ENCODE peak calls at places on chromosomes 11 and 22, in eight cellular contexts. P is right atrium auricular region; T is effector memory CD4-positive, alpha-beta T cell; M is H9; X is tibial artery; L is SK-N-SH; Y is WERI-Rb-1; U is uterus. D is an unnamed sample.

GRCh38 chr11:76560219-76560618 is 110.3 kb downstream of the LRRC32 start:
- DNase-seq in T (no peak), U (no peak), X (no peak), L (no peak), P (no peak), Y (no peak), M (no peak), D (no peak)

GRCh38 chr11:97850726-97851125 is 1170.0 kb upstream of the CNTN5 start:
- DNase-seq in X (no peak), P (no peak), L (no peak), M (no peak), Y (no peak), T (no peak), U (no peak), D (no peak)

GRCh38 chr11:75024764-75025211 is 36.1 kb downstream of the NEU3 start:
- DNase-seq in P (no peak), U (no peak), T (no peak), M (no peak), Y (no peak), L (peak; percentile 33), X (no peak), D (no peak)

GRCh38 chr11:73426184-73426845 is 50.1 kb downstream of the RELT start:
- DNase-seq in L (no peak), P (no peak), T (no peak), X (no peak), Y (no peak), M (no peak), U (no peak), D (no peak)

GRCh38 chr11:118870396-118871343 is 13.0 kb upstream of the CXCR5 start:
- DNase-seq in Y (no peak), U (peak; percentile 65), P (no peak), T (no peak), M (no peak), X (peak; percentile 71), L (peak; percentile 14), D (peak; percentile 41)

GRCh38 chr11:61297741-61298140 is 2.6 kb upstream of the VWCE start:
- DNase-seq in L (no peak), T (no peak), U (peak; percentile 60), M (no peak), X (peak; percentile 52), Y (no peak), P (peak; percentile 69), D (no peak)

GRCh38 chr11:41382927-41383326 is 76.5 kb downstream of the LRRC4C start:
- DNase-seq in X (no peak), P (no peak), T (no peak), Y (no peak), U (no peak), M (no peak), L (no peak), D (no peak)

GRCh38 chr11:65279713-65280459 is 18.1 kb downstream of the POLA2 start:
- DNase-seq in M (no peak), P (peak; percentile 80), X (no peak), U (peak; percentile 62), Y (no peak), L (no peak), T (peak; percentile 34), D (no peak)

GRCh38 chr11:125381499-125381898 is 114.6 kb downstream of the FEZ1 start:
- DNase-seq in L (no peak), X (no peak), Y (no peak), U (no peak), P (no peak), M (no peak), T (no peak), D (peak; percentile 30)

GRCh38 chr11:125380756-125381445 is 115.2 kb downstream of the FEZ1 start:
- DNase-seq in M (no peak), U (no peak), T (no peak), Y (no peak), P (no peak), X (no peak), L (no peak), D (no peak)

GRCh38 chr11:125378083-125378482 is 118.0 kb downstream of the FEZ1 start:
- DNase-seq in M (no peak), Y (no peak), T (no peak), P (no peak), X (no peak), L (no peak), U (no peak), D (no peak)

GRCh38 chr11:125378596-125378995 is 117.5 kb downstream of the FEZ1 start:
- DNase-seq in U (no peak), M (no peak), P (no peak), X (no peak), Y (no peak), L (no peak), T (no peak), D (no peak)

DNA sequence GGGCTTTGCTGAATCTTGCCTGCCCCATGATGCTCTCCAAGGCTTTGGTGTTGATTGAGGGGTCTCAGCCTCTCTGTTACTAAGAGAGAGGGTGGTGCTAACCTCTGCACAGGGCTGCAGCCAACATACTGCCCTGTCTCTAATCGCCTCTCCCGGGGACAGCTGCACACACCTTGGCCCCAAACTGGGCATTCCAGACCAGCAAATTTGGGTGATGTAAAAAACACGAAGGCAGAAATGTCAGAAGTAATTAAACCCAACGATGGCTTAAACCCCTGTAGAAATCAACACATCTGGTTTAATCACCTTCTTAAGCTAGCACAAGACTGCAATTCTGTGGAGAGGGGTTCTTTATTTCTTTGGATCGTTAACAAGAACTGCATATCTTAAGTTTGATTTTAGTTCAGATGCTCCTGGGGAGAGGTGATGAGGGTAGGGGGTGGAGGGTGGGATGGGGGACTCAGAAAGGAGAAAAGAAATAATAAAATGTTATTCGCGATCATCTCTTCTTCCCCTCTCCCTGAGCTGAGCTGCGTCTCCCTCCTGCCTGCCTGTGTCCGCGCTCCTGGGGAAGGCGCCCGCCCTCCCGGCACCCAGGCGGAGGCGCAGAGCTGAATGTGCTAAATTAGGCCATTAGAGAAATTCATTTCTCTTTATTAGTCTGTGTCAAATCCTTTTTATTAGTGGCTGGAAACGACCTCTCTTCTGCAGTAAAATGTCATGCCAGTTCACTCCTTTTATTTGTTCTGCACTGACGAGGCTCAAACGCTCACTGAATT is 116.3 kb downstream of the FEZ1 start:
- DNase-seq in M (no peak), U (no peak), P (no peak), Y (no peak), T (no peak), L (no peak), X (no peak), D (peak; percentile 30)
- H3K27ac ChIP-seq in M (no peak overlapping the region), U (no peak overlapping the region), P (no peak overlapping the region), Y (no peak overlapping the region), T (no peak overlapping the region), L (no peak overlapping the region), X (no peak overlapping the region), D (peak overlapping the region; percentile 65)

DNA sequence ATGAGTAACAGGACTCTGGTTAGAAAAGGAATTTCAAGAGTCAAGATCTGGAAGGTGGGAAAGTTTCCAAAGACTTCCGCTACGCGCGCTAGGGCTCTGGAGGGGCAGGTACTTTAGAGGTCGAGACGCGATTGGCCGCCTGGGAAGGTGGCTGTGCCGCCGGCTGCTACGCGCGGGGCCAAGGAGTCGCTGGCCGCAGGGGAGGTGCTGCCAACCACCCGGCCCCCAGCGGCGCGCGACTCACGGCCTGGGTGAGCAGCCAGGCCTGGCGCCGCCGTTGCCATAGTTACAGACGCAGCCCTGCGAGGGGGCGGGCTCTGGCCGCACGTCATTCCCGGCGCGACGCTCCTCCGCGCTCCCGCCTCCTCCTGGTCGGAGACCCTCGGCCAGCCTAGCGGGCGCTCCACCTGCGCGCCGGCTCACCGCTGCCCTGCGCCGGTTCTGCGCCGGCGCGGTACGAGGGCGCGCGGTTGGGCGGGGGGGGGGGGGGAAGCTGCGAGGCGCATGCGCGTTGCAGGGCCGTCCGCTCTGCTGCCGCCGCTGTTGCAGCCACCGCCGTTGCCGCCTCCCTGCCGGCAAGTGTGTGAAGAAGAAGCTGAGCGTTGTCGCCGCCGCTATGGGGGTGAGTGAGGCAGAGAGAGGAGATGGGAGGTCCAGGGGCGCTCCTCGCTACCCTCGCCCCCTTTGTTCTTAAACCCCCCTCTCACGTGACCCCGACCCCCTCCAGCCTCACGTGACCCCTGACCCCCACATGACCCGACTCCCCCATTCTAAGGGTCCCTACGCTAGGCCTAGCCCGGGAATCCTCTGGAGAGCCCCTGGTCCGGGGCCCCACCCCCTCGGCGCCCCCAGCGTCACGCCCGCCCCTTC is at the start of gene NAA40:
- DNase-seq in P (peak; percentile 86), X (peak; percentile 84), T (peak; percentile 87), M (peak; percentile 97), L (peak; percentile 99), U (peak; percentile 86), Y (peak; percentile 97), D (peak; percentile 80)
- H3K27ac ChIP-seq in P (peak within 1 kb of the TSS; percentile 88), X (peak within 1 kb of the TSS; percentile 67), T (peak within 1 kb of the TSS; percentile 60), M (peak within 1 kb of the TSS; percentile 36), L (peak within 1 kb of the TSS; percentile 82), U (peak within 1 kb of the TSS; percentile 60), Y (peak within 1 kb of the TSS; percentile 95), D (peak within 1 kb of the TSS; percentile 73)

GRCh38 chr22:42699953-42700352 is 20.7 kb downstream of the A4GALT start:
- DNase-seq in M (no peak), Y (no peak), L (no peak), T (no peak), U (no peak), X (no peak), P (no peak), D (no peak)

GRCh38 chr22:42701694-42702093 is 19.0 kb downstream of the A4GALT start:
- DNase-seq in T (no peak), U (no peak), P (no peak), M (no peak), L (no peak), Y (no peak), X (no peak), D (no peak)

GRCh38 chr22:42700901-42701300 is 19.8 kb downstream of the A4GALT start:
- DNase-seq in P (no peak), M (no peak), U (no peak), L (no peak), T (no peak), X (no peak), Y (no peak), D (no peak)

GRCh38 chr22:42699281-42699681 is 21.4 kb downstream of the A4GALT start:
- DNase-seq in Y (no peak), P (no peak), L (no peak), U (no peak), X (no peak), T (no peak), M (no peak), D (no peak)

DNA sequence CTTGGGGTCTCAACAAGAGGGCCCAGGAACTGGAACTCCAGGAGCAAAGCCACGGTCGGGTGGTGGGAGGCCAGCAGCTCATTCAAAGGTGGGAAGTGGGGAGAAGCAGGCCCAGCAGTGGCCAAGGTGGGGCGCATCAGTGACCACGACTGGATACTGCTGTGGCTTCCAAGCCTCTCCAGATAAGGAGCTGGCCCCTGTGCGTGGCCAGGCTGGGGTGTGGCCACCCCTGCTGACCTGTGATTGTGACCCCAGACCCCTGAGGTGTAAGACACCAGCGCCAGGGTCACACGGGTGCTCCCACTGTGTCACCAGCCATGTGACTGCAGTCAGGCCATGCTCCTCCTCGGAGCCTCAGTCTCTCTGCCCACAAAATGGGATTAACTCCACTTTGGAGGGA is 20.3 kb downstream of the A4GALT start:
- DNase-seq in X (no peak), Y (no peak), M (no peak), P (no peak), T (no peak), U (no peak), L (no peak), D (no peak)
- H3K27ac ChIP-seq in X (peak overlapping the region; percentile 80), Y (no peak overlapping the region), M (no peak overlapping the region), P (peak overlapping the region; percentile 98), T (no peak overlapping the region), U (no peak overlapping the region), L (no peak overlapping the region), D (no peak overlapping the region)

DNA sequence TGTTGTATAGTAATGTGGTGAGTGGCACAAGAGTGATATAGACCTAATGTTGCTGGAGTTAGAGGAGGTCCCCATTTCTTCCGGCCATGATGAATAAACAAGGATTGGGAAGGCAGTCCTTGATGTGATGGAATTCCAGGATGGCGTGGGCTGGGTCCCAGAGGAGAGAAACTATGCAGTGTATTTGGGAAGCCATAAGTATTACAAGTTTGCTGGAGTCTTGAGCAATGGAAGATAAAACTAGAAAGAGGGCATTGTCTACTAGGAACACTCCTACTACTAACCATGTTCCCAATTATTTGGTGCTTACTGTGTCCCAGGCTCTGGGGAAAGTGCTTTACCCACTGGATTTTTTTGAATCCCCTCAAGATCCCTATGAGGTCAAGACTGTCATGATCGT is 20.0 kb downstream of the LDLRAD3 start:
- DNase-seq in U (no peak), T (no peak), X (no peak), M (no peak), L (no peak), P (no peak), Y (no peak), D (no peak)
- H3K27ac ChIP-seq in U (no peak overlapping the region), T (no peak overlapping the region), X (no peak overlapping the region), M (no peak overlapping the region), L (no peak overlapping the region), P (no peak overlapping the region), Y (no peak overlapping the region), D (no peak overlapping the region)

D was measured in caudate nucleus.